ENCODE peak calls at places on chromosomes 6 and 20, in eight cellular contexts. One of them, this sample, is unnamed.

GRCh38 chr6:154605207-154605877 is 94.9 kb upstream of the CNKSR3 start:
- DNase-seq in A549: no peak
- DNase-seq in psoas muscle: no peak
- DNase-seq in WTC11: no peak
- DNase-seq in foreskin fibroblast: no peak
- DNase-seq in breast epithelium: no peak
- DNase-seq in fibroblast of lung: no peak
- DNase-seq in tibial nerve: no peak
- DNase-seq in this sample: no peak

GRCh38 chr6:9521152-9521530 is 893.7 kb downstream of the TFAP2A start:
- DNase-seq in fibroblast of lung: no peak
- DNase-seq in tibial nerve: no peak
- DNase-seq in WTC11: no peak
- DNase-seq in A549: no peak
- DNase-seq in psoas muscle: no peak
- DNase-seq in foreskin fibroblast: no peak
- DNase-seq in breast epithelium: no peak
- DNase-seq in this sample: no peak

GRCh38 chr6:157561929-157562810 is 181.2 kb downstream of the ZDHHC14 start:
- DNase-seq in breast epithelium: no peak
- DNase-seq in foreskin fibroblast: no peak
- DNase-seq in WTC11: no peak
- DNase-seq in A549: no peak
- DNase-seq in psoas muscle: no peak
- DNase-seq in tibial nerve: no peak
- DNase-seq in fibroblast of lung: no peak
- DNase-seq in this sample: no peak

GRCh38 chr6:105810105-105810921 is 275.8 kb upstream of the PRDM1 start:
- DNase-seq in A549: peak; percentile 9
- DNase-seq in fibroblast of lung: peak; percentile 91
- DNase-seq in WTC11: no peak
- DNase-seq in psoas muscle: peak; percentile 27
- DNase-seq in breast epithelium: no peak
- DNase-seq in foreskin fibroblast: peak; percentile 97
- DNase-seq in tibial nerve: peak; percentile 24
- DNase-seq in this sample: peak; percentile 90

GRCh38 chr6:42370323-42370985 is 81.3 kb downstream of the TRERF1 start:
- DNase-seq in foreskin fibroblast: no peak
- DNase-seq in A549: no peak
- DNase-seq in tibial nerve: no peak
- DNase-seq in fibroblast of lung: no peak
- DNase-seq in WTC11: no peak
- DNase-seq in breast epithelium: no peak
- DNase-seq in psoas muscle: no peak
- DNase-seq in this sample: no peak

GRCh38 chr6:76264466-76264865 is 192.0 kb upstream of the IMPG1 start:
- DNase-seq in A549: no peak
- DNase-seq in foreskin fibroblast: no peak
- DNase-seq in psoas muscle: no peak
- DNase-seq in WTC11: no peak
- DNase-seq in breast epithelium: no peak
- DNase-seq in fibroblast of lung: no peak
- DNase-seq in tibial nerve: no peak
- DNase-seq in this sample: no peak

GRCh38 chr6:108737594-108738546 is 110.4 kb upstream of the ARMC2 start:
- DNase-seq in psoas muscle: peak; percentile 69
- DNase-seq in tibial nerve: peak; percentile 37
- DNase-seq in foreskin fibroblast: peak; percentile 98
- DNase-seq in fibroblast of lung: peak; percentile 91
- DNase-seq in breast epithelium: no peak
- DNase-seq in A549: peak; percentile 43
- DNase-seq in WTC11: no peak
- DNase-seq in this sample: peak; percentile 96

GRCh38 chr6:41670703-41671360 is 32.6 kb downstream of the MDFI start:
- DNase-seq in fibroblast of lung: no peak
- DNase-seq in foreskin fibroblast: no peak
- DNase-seq in A549: no peak
- DNase-seq in tibial nerve: no peak
- DNase-seq in psoas muscle: no peak
- DNase-seq in WTC11: no peak
- DNase-seq in breast epithelium: no peak
- DNase-seq in this sample: no peak

GRCh38 chr20:60138263-60139127 is 180.3 kb downstream of the CDH26 start:
- DNase-seq in foreskin fibroblast: no peak
- DNase-seq in A549: no peak
- DNase-seq in WTC11: no peak
- DNase-seq in breast epithelium: no peak
- DNase-seq in tibial nerve: no peak
- DNase-seq in psoas muscle: peak; percentile 43
- DNase-seq in fibroblast of lung: peak; percentile 18
- DNase-seq in this sample: no peak

GRCh38 chr6:4124361-4124760 is 11.0 kb downstream of the ECI2 start:
- DNase-seq in WTC11: no peak
- DNase-seq in breast epithelium: no peak
- DNase-seq in fibroblast of lung: no peak
- DNase-seq in psoas muscle: no peak
- DNase-seq in foreskin fibroblast: no peak
- DNase-seq in A549: no peak
- DNase-seq in tibial nerve: no peak
- DNase-seq in this sample: no peak

GRCh38 chr6:4128072-4128471 is 7.3 kb downstream of the ECI2 start:
- DNase-seq in breast epithelium: no peak
- DNase-seq in tibial nerve: no peak
- DNase-seq in psoas muscle: no peak
- DNase-seq in WTC11: no peak
- DNase-seq in foreskin fibroblast: no peak
- DNase-seq in fibroblast of lung: no peak
- DNase-seq in A549: no peak
- DNase-seq in this sample: no peak

GRCh38 chr6:4128748-4129147 is 6.6 kb downstream of the ECI2 start:
- DNase-seq in breast epithelium: no peak
- DNase-seq in WTC11: no peak
- DNase-seq in A549: no peak
- DNase-seq in tibial nerve: no peak
- DNase-seq in fibroblast of lung: no peak
- DNase-seq in foreskin fibroblast: no peak
- DNase-seq in psoas muscle: no peak
- DNase-seq in this sample: no peak

GRCh38 chr6:4125500-4125899 is 9.9 kb downstream of the ECI2 start:
- DNase-seq in WTC11: no peak
- DNase-seq in foreskin fibroblast: no peak
- DNase-seq in tibial nerve: no peak
- DNase-seq in fibroblast of lung: no peak
- DNase-seq in psoas muscle: no peak
- DNase-seq in breast epithelium: no peak
- DNase-seq in A549: no peak
- DNase-seq in this sample: no peak

GRCh38 chr6:4125933-4126864 is 9.2 kb downstream of the ECI2 start:
- DNase-seq in WTC11: no peak
- DNase-seq in foreskin fibroblast: peak; percentile 81
- DNase-seq in psoas muscle: no peak
- DNase-seq in A549: peak; percentile 61
- DNase-seq in tibial nerve: peak; percentile 29
- DNase-seq in fibroblast of lung: peak; percentile 91
- DNase-seq in breast epithelium: no peak
- DNase-seq in this sample: peak; percentile 86
- TF ChIP-seq CTCF in WTC11: no peak
- TF ChIP-seq CTCF in foreskin fibroblast: peak; percentile 49
- TF ChIP-seq CTCF in psoas muscle: peak; percentile 10
- TF ChIP-seq CTCF in A549: peak; percentile 21
- TF ChIP-seq CTCF in tibial nerve: no peak
- TF ChIP-seq CTCF in fibroblast of lung: peak; percentile 50
- TF ChIP-seq CTCF in breast epithelium: no peak
- TF ChIP-seq CTCF in this sample: peak; percentile 77

GRCh38 chr6:28871335-28872156 is 52.2 kb downstream of the TRIM27 start:
- DNase-seq in A549: no peak
- DNase-seq in WTC11: no peak
- DNase-seq in fibroblast of lung: no peak
- DNase-seq in psoas muscle: no peak
- DNase-seq in tibial nerve: no peak
- DNase-seq in foreskin fibroblast: no peak
- DNase-seq in breast epithelium: no peak
- DNase-seq in this sample: no peak

GRCh38 chr6:28864321-28864923 is 59.4 kb downstream of the TRIM27 start:
- DNase-seq in fibroblast of lung: no peak
- DNase-seq in A549: no peak
- DNase-seq in psoas muscle: no peak
- DNase-seq in breast epithelium: no peak
- DNase-seq in WTC11: no peak
- DNase-seq in tibial nerve: no peak
- DNase-seq in foreskin fibroblast: no peak
- DNase-seq in this sample: no peak

GRCh38 chr6:28866342-28867077 is 57.3 kb downstream of the TRIM27 start:
- DNase-seq in fibroblast of lung: peak; percentile 30
- DNase-seq in WTC11: peak; percentile 79
- DNase-seq in A549: no peak
- DNase-seq in tibial nerve: peak; percentile 35
- DNase-seq in psoas muscle: peak; percentile 56
- DNase-seq in foreskin fibroblast: peak; percentile 23
- DNase-seq in breast epithelium: peak; percentile 81
- DNase-seq in this sample: peak; percentile 36

GRCh38 chr6:28867078-28867414 is 56.7 kb downstream of the TRIM27 start:
- DNase-seq in A549: no peak
- DNase-seq in WTC11: no peak
- DNase-seq in foreskin fibroblast: peak; percentile 7
- DNase-seq in fibroblast of lung: no peak
- DNase-seq in tibial nerve: no peak
- DNase-seq in psoas muscle: no peak
- DNase-seq in breast epithelium: no peak
- DNase-seq in this sample: no peak

GRCh38 chr6:28868873-28869272 is 54.9 kb downstream of the TRIM27 start:
- DNase-seq in WTC11: no peak
- DNase-seq in psoas muscle: no peak
- DNase-seq in A549: no peak
- DNase-seq in tibial nerve: no peak
- DNase-seq in breast epithelium: no peak
- DNase-seq in fibroblast of lung: no peak
- DNase-seq in foreskin fibroblast: no peak
- DNase-seq in this sample: no peak
- TF ChIP-seq CTCF in WTC11: no peak
- TF ChIP-seq CTCF in psoas muscle: no peak
- TF ChIP-seq CTCF in A549: no peak
- TF ChIP-seq CTCF in tibial nerve: no peak
- TF ChIP-seq CTCF in breast epithelium: no peak
- TF ChIP-seq CTCF in fibroblast of lung: no peak
- TF ChIP-seq CTCF in foreskin fibroblast: no peak
- TF ChIP-seq CTCF in this sample: no peak

DNA sequence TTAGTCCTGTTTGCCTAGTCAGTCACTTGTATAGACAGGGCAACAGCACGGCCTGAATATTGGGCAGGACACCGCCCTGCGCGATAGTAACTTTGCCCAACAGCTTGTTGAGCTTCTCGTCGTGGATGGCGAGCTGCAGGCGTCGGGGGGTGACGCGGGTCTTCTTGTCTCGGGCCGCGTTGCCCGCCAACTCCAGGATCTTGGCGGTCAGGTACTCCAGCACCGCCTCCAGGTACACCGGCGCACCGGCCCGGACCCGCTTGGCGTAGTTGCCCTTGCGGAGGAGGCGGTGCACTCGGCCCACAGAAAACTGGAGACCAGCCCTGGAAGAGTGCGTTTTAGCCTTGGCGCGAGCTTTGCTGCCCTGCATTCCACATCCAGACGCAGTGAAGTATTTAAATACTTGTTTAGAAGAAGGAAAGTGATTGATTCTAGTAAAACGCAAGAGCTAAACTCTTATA is 92.8 kb upstream of the BTN3A2 start:
- DNase-seq in tibial nerve: no peak
- DNase-seq in A549: no peak
- DNase-seq in foreskin fibroblast: no peak
- DNase-seq in WTC11: peak; percentile 79
- DNase-seq in psoas muscle: peak; percentile 20
- DNase-seq in fibroblast of lung: no peak
- DNase-seq in breast epithelium: no peak
- DNase-seq in this sample: no peak
- TF ChIP-seq CTCF in tibial nerve: no peak
- TF ChIP-seq CTCF in A549: no peak
- TF ChIP-seq CTCF in foreskin fibroblast: no peak
- TF ChIP-seq CTCF in WTC11: no peak
- TF ChIP-seq CTCF in psoas muscle: no peak
- TF ChIP-seq CTCF in fibroblast of lung: no peak
- TF ChIP-seq CTCF in breast epithelium: no peak
- TF ChIP-seq CTCF in this sample: no peak

GRCh38 chr6:169723200-169723909 is 945 bp downstream of the PHF10 start:
- DNase-seq in fibroblast of lung: peak; percentile 66
- DNase-seq in psoas muscle: peak; percentile 87
- DNase-seq in A549: peak; percentile 25
- DNase-seq in foreskin fibroblast: peak; percentile 43
- DNase-seq in WTC11: peak; percentile 57
- DNase-seq in tibial nerve: peak; percentile 55
- DNase-seq in breast epithelium: peak; percentile 80
- DNase-seq in this sample: peak; percentile 44

GRCh38 chr6:169726049-169726400 is 1.7 kb upstream of the PHF10 start:
- DNase-seq in A549: no peak
- DNase-seq in tibial nerve: no peak
- DNase-seq in breast epithelium: no peak
- DNase-seq in WTC11: no peak
- DNase-seq in psoas muscle: no peak
- DNase-seq in fibroblast of lung: no peak
- DNase-seq in foreskin fibroblast: no peak
- DNase-seq in this sample: no peak

GRCh38 chr6:169723991-169724553 is at the start of gene PHF10:
- DNase-seq in WTC11: peak; percentile 60
- DNase-seq in A549: no peak
- DNase-seq in tibial nerve: no peak
- DNase-seq in foreskin fibroblast: no peak
- DNase-seq in fibroblast of lung: peak; percentile 28
- DNase-seq in breast epithelium: no peak
- DNase-seq in psoas muscle: peak; percentile 49
- DNase-seq in this sample: no peak

GRCh38 chr6:169725270-169726048 is 1.2 kb upstream of the PHF10 start:
- DNase-seq in foreskin fibroblast: peak; percentile 80
- DNase-seq in WTC11: peak; percentile 48
- DNase-seq in breast epithelium: no peak
- DNase-seq in psoas muscle: peak; percentile 74
- DNase-seq in tibial nerve: peak; percentile 50
- DNase-seq in A549: peak; percentile 60
- DNase-seq in fibroblast of lung: peak; percentile 91
- DNase-seq in this sample: peak; percentile 76

DNA sequence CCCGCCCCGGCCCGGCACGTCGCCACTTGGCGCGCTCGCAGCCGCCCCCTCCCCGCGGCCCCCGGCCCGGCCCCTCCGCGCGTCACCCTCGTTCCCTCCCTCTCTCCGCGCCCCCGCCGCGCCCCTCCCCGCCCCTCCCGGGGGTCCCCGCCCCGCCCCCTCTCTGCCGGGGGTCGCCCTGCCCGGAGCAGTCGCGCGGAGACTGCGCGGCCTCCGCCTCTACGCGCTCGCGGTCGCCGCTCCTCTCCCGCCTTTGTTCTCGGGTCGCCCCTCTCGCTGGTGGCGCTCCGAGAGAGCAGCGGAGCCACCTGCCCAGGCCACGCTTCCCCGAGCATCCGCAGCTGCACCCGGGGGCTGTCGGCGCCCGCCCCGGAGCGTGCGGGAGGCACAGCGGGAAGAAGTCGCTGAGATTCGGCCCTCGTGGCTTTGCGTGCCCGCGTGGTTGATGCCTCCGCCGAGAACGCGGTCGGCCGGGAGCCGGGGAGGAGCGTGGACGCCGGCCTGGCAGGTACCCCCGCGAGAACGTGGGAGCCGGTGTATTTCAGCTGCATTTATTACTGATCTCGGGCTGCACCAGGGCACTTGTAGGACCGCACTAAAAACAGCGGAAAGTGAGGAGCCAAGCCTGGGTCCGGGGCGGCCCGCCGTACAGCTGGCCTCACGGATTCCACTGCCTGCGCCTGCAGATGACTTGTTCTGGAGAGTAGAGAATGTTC is 412 bp upstream of the PHF10 start:
- DNase-seq in breast epithelium: no peak
- DNase-seq in WTC11: peak; percentile 72
- DNase-seq in tibial nerve: peak; percentile 19
- DNase-seq in A549: no peak
- DNase-seq in fibroblast of lung: peak; percentile 16
- DNase-seq in foreskin fibroblast: no peak
- DNase-seq in psoas muscle: peak; percentile 52
- DNase-seq in this sample: no peak
- TF ChIP-seq CTCF in breast epithelium: no peak
- TF ChIP-seq CTCF in WTC11: no peak
- TF ChIP-seq CTCF in tibial nerve: no peak
- TF ChIP-seq CTCF in A549: no peak
- TF ChIP-seq CTCF in fibroblast of lung: no peak
- TF ChIP-seq CTCF in foreskin fibroblast: no peak
- TF ChIP-seq CTCF in psoas muscle: no peak
- TF ChIP-seq CTCF in this sample: no peak

This sample was measured in HFFc6.